ENCODE peak calls at places on chromosomes 6 and 20, in four cellular contexts. Q, A, S and Z are unnamed samples.

GRCh38 chr6:156912431-156912830 is 135.3 kb downstream of the ARID1B start:
- DNase-seq in Q (no peak), A (peak), S (no peak), Z (no peak)

GRCh38 chr6:166412156-166412910 is 29.6 kb upstream of the MPC1 start:
- DNase-seq in Q (no peak), A (no peak), S (no peak), Z (no peak)

GRCh38 chr6:39004801-39005200 is 43.8 kb upstream of the GLP1R start:
- DNase-seq in Q (no peak), A (no peak), S (no peak), Z (no peak)

GRCh38 chr6:130906736-130907381 is 79.7 kb downstream of the SMLR1 start:
- DNase-seq in Q (no peak), A (no peak), S (no peak), Z (no peak)

GRCh38 chr6:118280210-118280609 is 267.9 kb upstream of the PLN start:
- DNase-seq in Q (no peak), A (no peak), S (no peak), Z (no peak)

GRCh38 chr6:170089937-170090335 is 200.9 kb downstream of the DLL1 start:
- DNase-seq in Q (peak), A (no peak), S (no peak), Z (no peak)

GRCh38 chr20:2314759-2315439 is 19.1 kb downstream of the TGM3 start:
- DNase-seq in Q (no peak), A (no peak), S (no peak), Z (peak)

GRCh38 chr6:25369450-25370086 is 90.4 kb downstream of the CARMIL1 start:
- DNase-seq in Q (no peak), A (peak), S (peak), Z (no peak)

GRCh38 chr20:60510356-60510755 is 552.1 kb downstream of the CDH26 start:
- DNase-seq in Q (no peak), A (no peak), S (no peak), Z (no peak)

GRCh38 chr6:1915226-1915625 is 305.5 kb downstream of the FOXC1 start:
- DNase-seq in Q (no peak), A (no peak), S (no peak), Z (no peak)

GRCh38 chr6:132445201-132445951 is 44.1 kb upstream of the MOXD1 start:
- DNase-seq in Q (no peak), A (no peak), S (no peak), Z (no peak)

GRCh38 chr20:57323034-57323433 is 6.6 kb upstream of the SPO11 start:
- DNase-seq in Q (no peak), A (no peak), S (no peak), Z (no peak)

GRCh38 chr20:47354710-47355488 is 1.6 kb downstream of the ZMYND8 start:
- DNase-seq in Q (no peak), A (no peak), S (no peak), Z (no peak)

GRCh38 chr6:32980488-32981038 is 12.2 kb downstream of the BRD2 start:
- DNase-seq in Q (no peak), A (no peak), S (no peak), Z (no peak)

GRCh38 chr20:51321343-51322163 is 221.0 kb downstream of the NFATC2 start:
- DNase-seq in Q (no peak), A (no peak), S (no peak), Z (no peak)

GRCh38 chr6:6825986-6826901 is 237.7 kb downstream of the LY86 start:
- DNase-seq in Q (no peak), A (no peak), S (no peak), Z (peak)

GRCh38 chr6:56345539-56346090 is 98.2 kb upstream of the COL21A1 start:
- DNase-seq in Q (no peak), A (no peak), S (no peak), Z (no peak)

GRCh38 chr20:34703061-34703572 is 1.0 kb upstream of the TP53INP2 start:
- DNase-seq in Q (no peak), A (no peak), S (no peak), Z (no peak)

GRCh38 chr6:127191716-127192115 is 73.2 kb downstream of the RSPO3 start:
- DNase-seq in Q (no peak), A (no peak), S (no peak), Z (no peak)

GRCh38 chr20:33262658-33263065 is 20.4 kb upstream of the BPIFB1 start:
- DNase-seq in Q (peak), A (no peak), S (no peak), Z (peak)

GRCh38 chr6:148316308-148316707 is 26.3 kb upstream of the SASH1 start:
- DNase-seq in Q (no peak), A (no peak), S (no peak), Z (no peak)

GRCh38 chr20:44961868-44962267 is 1.7 kb upstream of the TOMM34 start:
- DNase-seq in Q (no peak), A (no peak), S (no peak), Z (no peak)

GRCh38 chr6:39765508-39766065 is 26.6 kb upstream of the DAAM2 start:
- DNase-seq in Q (no peak), A (no peak), S (no peak), Z (no peak)

GRCh38 chr6:124193132-124193531 is 389.5 kb downstream of the NKAIN2 start:
- DNase-seq in Q (no peak), A (no peak), S (no peak), Z (no peak)

GRCh38 chr6:105902401-105903031 is 183.6 kb upstream of the PRDM1 start:
- DNase-seq in Q (no peak), A (no peak), S (no peak), Z (no peak)

GRCh38 chr20:20593447-20594170 is 118.8 kb downstream of the RALGAPA2 start:
- DNase-seq in Q (peak), A (no peak), S (no peak), Z (no peak)

GRCh38 chr6:149854532-149854931 is 9.6 kb downstream of the LRP11 start:
- DNase-seq in Q (no peak), A (no peak), S (no peak), Z (no peak)

GRCh38 chr6:150830409-150831165 is 34.9 kb upstream of the MTHFD1L start:
- DNase-seq in Q (no peak), A (no peak), S (no peak), Z (no peak)

GRCh38 chr6:144449911-144450690 is 165.0 kb downstream of the UTRN start:
- DNase-seq in Q (no peak), A (no peak), S (no peak), Z (peak)

GRCh38 chr20:891121-892080 is 24.7 kb downstream of the ANGPT4 start:
- DNase-seq in Q (peak), A (no peak), S (no peak), Z (peak)

GRCh38 chr20:36320898-36321695 is 15.0 kb downstream of the DLGAP4 start:
- DNase-seq in Q (no peak), A (no peak), S (no peak), Z (no peak)

GRCh38 chr6:117425431-117426153 is at the start of gene ROS1:
- DNase-seq in Q (no peak), A (no peak), S (no peak), Z (no peak)